ENCODE peak calls at places on chromosomes 6 and 20, in four cellular contexts. I, K, M and G are unnamed samples.

GRCh38 chr6:149080511-149080910 is 237.0 kb upstream of the TAB2 start:
- DNase-seq in I (no peak), K (peak), M (no peak), G (no peak)

GRCh38 chr6:72580281-72580940 is 41.5 kb upstream of the KCNQ5 start:
- DNase-seq in I (peak), K (peak), M (peak), G (peak)

GRCh38 chr6:55437141-55437540 is 109.9 kb downstream of the GFRAL start:
- DNase-seq in I (no peak), K (no peak), M (no peak), G (no peak)

GRCh38 chr6:21946298-21946783 is 350.5 kb downstream of the PRL start:
- DNase-seq in I (no peak), K (peak), M (no peak), G (peak)

GRCh38 chr6:149499066-149499465 is 14.3 kb upstream of the ZC3H12D start:
- DNase-seq in I (no peak), K (peak), M (no peak), G (no peak)

GRCh38 chr6:16239090-16239797 is 857 bp downstream of the GMPR start:
- DNase-seq in I (peak), K (no peak), M (no peak), G (peak)

GRCh38 chr20:9617940-9618339 is 103.5 kb downstream of the LAMP5 start:
- DNase-seq in I (no peak), K (peak), M (peak), G (peak)

GRCh38 chr20:61719691-61720347 is 345.9 kb downstream of the TAF4 start:
- DNase-seq in I (no peak), K (no peak), M (no peak), G (no peak)

GRCh38 chr6:170289108-170289931 is 1.6 kb downstream of the DLL1 start:
- DNase-seq in I (no peak), K (no peak), M (no peak), G (no peak)

GRCh38 chr6:53731906-53732636 is 62.7 kb upstream of the LRRC1 start:
- DNase-seq in I (no peak), K (no peak), M (no peak), G (no peak)

GRCh38 chr6:5175195-5175594 is 85.6 kb downstream of the LYRM4 start:
- DNase-seq in I (no peak), K (peak), M (no peak), G (no peak)

GRCh38 chr20:16143596-16143995 is 429.7 kb downstream of the KIF16B start:
- DNase-seq in I (no peak), K (no peak), M (no peak), G (no peak)

GRCh38 chr6:5082487-5083306 is 2.4 kb upstream of the PPP1R3G start:
- DNase-seq in I (peak), K (peak), M (peak), G (peak)

GRCh38 chr20:16947346-16947943 is 199.3 kb downstream of the OTOR start:
- DNase-seq in I (no peak), K (no peak), M (no peak), G (no peak)

GRCh38 chr6:54698974-54699373 is 147.6 kb upstream of the FAM83B start:
- DNase-seq in I (no peak), K (no peak), M (no peak), G (peak)

GRCh38 chr20:63151554-63152321 is 64.2 kb downstream of the YTHDF1 start:
- DNase-seq in I (no peak), K (peak), M (no peak), G (no peak)

GRCh38 chr6:127737009-127737486 is 160.1 kb downstream of the C6orf58 start:
- DNase-seq in I (no peak), K (peak), M (peak), G (peak)

GRCh38 chr6:170284126-170284773 is 6.6 kb downstream of the DLL1 start:
- DNase-seq in I (no peak), K (no peak), M (no peak), G (no peak)

GRCh38 chr20:53888510-53888909 is 181.9 kb downstream of the BCAS1 start:
- DNase-seq in I (no peak), K (no peak), M (no peak), G (no peak)

GRCh38 chr6:166456360-166457156 is 73.8 kb upstream of the MPC1 start:
- DNase-seq in I (no peak), K (peak), M (no peak), G (peak)
- TF ChIP-seq CTCF in I (peak), K (peak), M (peak), G (no peak)

DNA sequence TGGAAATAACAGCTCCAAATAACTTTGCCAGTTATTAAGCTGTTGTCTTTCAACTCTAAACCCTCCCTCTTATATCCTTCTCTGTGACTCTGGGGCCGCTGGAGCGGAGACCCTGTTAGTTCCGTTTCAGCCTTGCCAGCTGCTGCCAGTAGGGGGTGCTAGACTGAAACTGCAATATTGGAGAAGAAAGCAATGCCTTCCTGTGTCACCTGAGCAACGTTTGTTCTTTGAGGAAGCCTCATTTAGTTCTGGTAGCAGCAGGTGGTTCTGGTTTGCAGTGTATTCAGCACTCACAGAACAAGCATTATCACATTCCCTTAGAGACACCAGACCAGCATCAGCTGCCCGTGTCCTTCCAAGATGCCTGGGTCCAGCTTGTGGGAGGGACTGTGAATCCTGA is 22.9 kb upstream of the JAG1 start:
- DNase-seq in I (no peak), K (no peak), M (no peak), G (no peak)
- TF ChIP-seq CTCF in I (peak), K (peak), M (peak), G (peak)

DNA sequence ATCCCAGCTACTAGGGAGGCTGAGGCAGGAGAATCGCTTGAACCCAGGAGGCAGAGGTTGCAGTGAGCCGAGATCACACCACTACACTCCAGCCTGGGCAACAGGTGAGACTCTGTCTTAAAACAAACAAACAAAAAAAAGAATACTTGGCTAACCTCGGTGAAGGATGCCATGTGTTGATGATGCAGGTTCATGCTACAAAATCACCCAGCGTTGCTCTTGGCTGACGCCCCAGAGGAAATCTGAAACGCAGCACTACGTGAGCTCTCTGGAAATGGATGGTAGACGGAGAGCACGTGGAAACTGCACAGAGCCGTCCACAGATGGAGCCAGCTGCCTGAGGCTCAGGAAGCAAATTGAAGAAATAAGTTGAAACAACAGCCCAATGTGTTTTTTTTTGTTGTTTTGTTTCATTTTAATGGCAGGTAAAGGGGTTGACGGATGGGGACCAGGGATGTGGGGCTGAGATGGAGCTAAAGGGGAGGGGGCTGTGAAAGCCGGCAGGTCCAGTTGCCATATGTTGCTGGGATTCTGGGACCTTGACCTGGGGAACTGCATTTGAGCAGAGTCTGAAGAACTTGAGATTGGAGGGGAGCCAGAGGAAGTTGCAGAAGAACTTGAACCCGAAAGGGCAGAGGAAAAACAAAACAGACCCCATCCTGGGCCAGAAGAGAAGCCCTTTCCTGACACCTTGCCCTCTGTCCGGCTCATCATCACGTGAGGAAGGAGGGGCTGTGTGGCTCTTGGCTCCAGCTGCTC is 12.8 kb upstream of the MANBAL start:
- DNase-seq in I (peak), K (peak), M (no peak), G (peak)
- TF ChIP-seq CTCF in I (peak), K (peak), M (peak), G (no peak)

GRCh38 chr6:27795697-27796494 is 116.3 kb downstream of the OR2B2 start:
- DNase-seq in I (no peak), K (peak), M (peak), G (peak)
- TF ChIP-seq CTCF in I (peak), K (peak), M (peak), G (peak)

DNA sequence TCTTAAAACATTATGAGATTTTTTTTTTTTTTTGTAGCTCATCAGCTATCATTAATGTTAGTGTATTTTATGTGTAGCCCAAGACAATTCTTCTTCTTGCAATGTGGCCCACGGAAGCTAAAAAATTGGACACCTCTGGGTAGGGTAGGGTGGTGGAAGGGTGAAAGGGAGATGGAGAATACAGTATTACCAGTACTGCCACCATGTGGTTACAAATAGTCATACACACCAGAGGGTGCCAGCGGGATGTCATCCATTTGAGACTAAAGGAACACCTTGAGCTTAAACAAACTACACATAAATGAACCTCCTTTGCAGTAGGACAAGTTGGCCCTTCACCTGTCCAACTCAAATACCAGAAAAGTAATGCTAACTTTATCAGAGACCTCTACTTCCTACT is 601.9 kb downstream of the HTR1B start:
- DNase-seq in I (no peak), K (no peak), M (peak), G (peak)
- TF ChIP-seq CTCF in I (no peak), K (peak), M (peak), G (peak)

GRCh38 chr6:40897390-40898003 is 141.5 kb downstream of the UNC5CL start:
- DNase-seq in I (no peak), K (no peak), M (no peak), G (no peak)

GRCh38 chr6:40893021-40893420 is 146.0 kb downstream of the UNC5CL start:
- DNase-seq in I (no peak), K (no peak), M (no peak), G (no peak)

GRCh38 chr6:40896696-40897095 is 142.3 kb downstream of the UNC5CL start:
- DNase-seq in I (no peak), K (no peak), M (no peak), G (no peak)

GRCh38 chr6:40898073-40898472 is 140.9 kb downstream of the UNC5CL start:
- DNase-seq in I (no peak), K (no peak), M (no peak), G (no peak)

DNA sequence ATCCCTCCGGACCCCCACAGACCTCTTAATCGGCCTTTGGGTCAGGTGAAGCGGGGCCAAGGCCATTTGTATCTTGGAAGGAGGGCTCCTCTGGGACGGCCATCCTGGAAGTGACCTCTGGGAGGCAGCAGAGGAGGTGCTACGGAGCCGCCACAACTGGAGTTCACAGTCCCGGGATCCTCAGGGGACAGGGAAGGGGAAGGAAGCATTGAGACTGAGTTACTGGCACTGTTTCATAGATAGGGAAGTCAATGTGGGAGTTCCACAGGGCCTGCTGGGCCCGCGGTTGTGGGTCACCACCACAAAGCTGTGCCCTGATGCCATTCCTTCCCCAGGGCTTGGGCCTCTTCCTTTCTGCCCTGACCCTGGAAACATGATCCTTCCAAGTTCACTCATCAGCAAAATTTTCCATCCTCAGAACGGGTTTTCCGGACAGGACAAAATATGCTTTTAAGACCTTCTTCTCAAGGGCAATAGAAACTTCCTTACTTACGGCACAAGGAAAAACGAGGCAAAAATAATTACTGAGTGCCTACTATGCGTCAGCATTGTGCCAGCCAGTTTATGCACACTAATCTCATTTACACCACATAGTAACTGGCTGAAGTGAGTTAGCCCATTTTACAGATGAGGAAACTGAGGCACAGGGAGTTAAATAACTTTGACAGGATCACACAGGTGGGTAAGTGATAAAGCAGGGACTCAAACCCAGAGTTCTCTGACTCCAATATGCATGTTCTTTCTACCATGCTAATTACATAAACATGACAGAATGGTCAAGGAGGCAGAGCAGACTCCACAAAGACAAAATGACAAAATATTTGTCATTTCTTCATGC is 143.8 kb downstream of the UNC5CL start:
- DNase-seq in I (peak), K (peak), M (peak), G (peak)
- TF ChIP-seq CTCF in I (peak), K (peak), M (peak), G (peak)

GRCh38 chr6:89976141-89977020 is 82.1 kb downstream of the GJA10 start:
- DNase-seq in I (no peak), K (no peak), M (no peak), G (no peak)

GRCh38 chr6:89980353-89980752 is 86.1 kb downstream of the GJA10 start:
- DNase-seq in I (no peak), K (no peak), M (no peak), G (no peak)

GRCh38 chr6:89978749-89979145 is 84.5 kb downstream of the GJA10 start:
- DNase-seq in I (no peak), K (no peak), M (no peak), G (no peak)

GRCh38 chr6:89979473-89980119 is 85.3 kb downstream of the GJA10 start:
- DNase-seq in I (no peak), K (no peak), M (no peak), G (no peak)

DNA sequence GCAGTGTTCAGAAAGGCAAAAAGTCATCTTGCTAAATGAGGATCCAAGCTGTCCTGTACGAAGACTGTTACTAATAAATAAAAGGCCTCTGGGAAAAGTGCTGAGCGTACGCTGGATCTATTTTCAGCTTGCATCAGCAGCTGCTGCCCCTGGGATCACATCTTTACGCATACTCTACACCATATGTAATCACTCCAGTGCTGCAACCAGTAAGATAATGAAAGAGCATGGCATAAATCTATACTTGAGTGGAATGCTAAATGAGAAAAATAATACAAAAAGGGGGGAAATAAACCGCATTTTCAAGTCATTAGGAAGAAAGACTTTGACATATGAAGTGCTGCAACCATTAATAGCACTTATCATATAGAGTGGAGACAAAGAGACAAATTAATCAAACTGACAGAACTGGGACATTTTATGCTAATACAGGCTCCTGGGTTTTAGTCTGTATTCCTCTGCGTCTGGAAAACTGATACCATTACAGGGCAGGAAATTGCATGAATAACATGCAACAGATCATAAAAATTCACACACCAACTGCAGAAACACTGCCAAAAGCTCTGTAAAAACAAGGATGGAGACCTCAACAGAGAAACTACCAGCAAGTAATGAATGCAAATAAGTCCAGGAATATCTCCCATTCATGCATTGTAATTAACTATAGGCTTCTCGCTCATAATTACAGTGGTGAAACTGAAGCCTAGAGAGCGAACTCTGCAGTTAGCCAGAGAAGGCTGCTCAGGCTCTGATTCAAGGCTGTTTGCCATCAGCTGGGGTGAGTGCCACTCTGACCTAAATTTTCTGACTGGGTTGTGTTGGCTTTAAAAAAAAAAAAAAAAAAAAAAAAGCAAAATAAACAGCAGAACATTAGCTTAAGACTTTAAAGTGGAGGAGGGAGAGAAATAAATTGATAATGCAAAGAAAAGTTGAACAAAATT is 83.8 kb downstream of the GJA10 start:
- DNase-seq in I (no peak), K (peak), M (no peak), G (no peak)
- TF ChIP-seq CTCF in I (no peak), K (no peak), M (no peak), G (no peak)